ENCODE peak calls at places on chromosomes 3 and 15, in four cellular contexts. K is endothelial cell, N is B cell, Q is AG04449. C is an unnamed sample.

GRCh38 chr3:105527538-105527937 is 160.8 kb downstream of the ALCAM start:
- DNase-seq in K (no peak), N (no peak), Q (no peak), C (no peak)

GRCh38 chr15:39393575-39394335 is 187.1 kb upstream of the THBS1 start:
- DNase-seq in K (no peak), N (no peak), Q (no peak), C (no peak)

GRCh38 chr3:186180151-186180550 is 71.3 kb upstream of the ETV5 start:
- DNase-seq in K (no peak), N (no peak), Q (no peak), C (no peak)

GRCh38 chr15:51403072-51403878 is 61.8 kb downstream of the GLDN start:
- DNase-seq in K (no peak), N (peak; percentile 14), Q (no peak), C (no peak)

GRCh38 chr3:145191543-145191942 is 969.4 kb downstream of the PLOD2 start:
- DNase-seq in K (no peak), N (no peak), Q (no peak), C (no peak)

GRCh38 chr3:116299646-116300081 is 145.6 kb downstream of the LSAMP start:
- DNase-seq in K (no peak), N (no peak), Q (no peak), C (no peak)

GRCh38 chr3:193930247-193930646 is 205.7 kb upstream of the HES1 start:
- DNase-seq in K (no peak), N (no peak), Q (no peak), C (no peak)

GRCh38 chr15:37104413-37105392 is 4.4 kb upstream of the MEIS2 start:
- DNase-seq in K (no peak), N (no peak), Q (no peak), C (no peak)

GRCh38 chr15:60678632-60679031 is 199.7 kb upstream of the ICE2 start:
- DNase-seq in K (no peak), N (no peak), Q (no peak), C (no peak)

GRCh38 chr3:178823556-178824229 is 247.9 kb downstream of the ZMAT3 start:
- DNase-seq in K (no peak), N (no peak), Q (no peak), C (no peak)

GRCh38 chr15:63157066-63157890 is at the start of gene RPS27L:
- DNase-seq in K (peak; percentile 83), N (peak; percentile 86), Q (peak; percentile 73), C (peak; percentile 65)

GRCh38 chr15:70062321-70062956 is 35.3 kb downstream of the TLE3 start:
- DNase-seq in K (no peak), N (no peak), Q (peak; percentile 87), C (peak; percentile 85)

GRCh38 chr15:99702895-99703602 is 30.2 kb downstream of the LYSMD4 start:
- DNase-seq in K (no peak), N (peak; percentile 38), Q (no peak), C (no peak)

GRCh38 chr15:43317566-43318184 is 12.7 kb downstream of the LCMT2 start:
- DNase-seq in K (no peak), N (no peak), Q (no peak), C (no peak)

GRCh38 chr15:41558400-41559238 is at the start of gene TYRO3:
- DNase-seq in K (peak; percentile 53), N (peak; percentile 76), Q (no peak), C (no peak)

GRCh38 chr15:82081904-82082810 is 36.3 kb upstream of the MEX3B start:
- DNase-seq in K (peak; percentile 28), N (no peak), Q (peak; percentile 93), C (peak; percentile 74)

GRCh38 chr3:119627461-119627860 is 29.8 kb downstream of the PLA1A start:
- DNase-seq in K (no peak), N (peak; percentile 53), Q (no peak), C (no peak)
- TF ChIP-seq CTCF in K (no peak), N (no peak), Q (no peak), C (no peak)

GRCh38 chr15:80059786-80060489 is 462 bp downstream of the ZFAND6 start:
- DNase-seq in K (peak; percentile 75), N (no peak), Q (no peak), C (no peak)
- TF ChIP-seq CTCF in K (no peak), N (no peak), Q (no peak), C (no peak)

DNA sequence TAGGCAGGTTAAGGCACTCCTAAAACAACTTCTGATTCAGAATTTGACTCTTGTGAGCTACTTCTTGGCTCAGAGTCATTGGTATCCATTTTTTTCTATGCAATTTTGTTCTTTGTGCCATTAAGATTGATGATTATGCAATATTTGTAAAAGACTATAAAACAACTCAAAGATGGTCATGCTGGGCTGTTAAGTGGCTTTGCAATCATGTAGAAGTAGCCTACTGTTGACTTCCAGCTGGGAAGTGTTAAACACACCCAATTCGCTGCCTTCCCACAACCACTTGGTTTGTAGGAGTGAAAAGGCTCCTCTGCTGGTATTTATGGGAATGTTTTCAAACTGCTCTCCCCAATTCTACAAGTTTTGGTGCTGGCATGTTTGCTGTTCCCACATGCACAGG is 74.7 kb upstream of the COL6A6 start:
- DNase-seq in K (no peak), N (no peak), Q (no peak), C (no peak)
- TF ChIP-seq CTCF in K (no peak), N (no peak), Q (no peak), C (no peak)

DNA sequence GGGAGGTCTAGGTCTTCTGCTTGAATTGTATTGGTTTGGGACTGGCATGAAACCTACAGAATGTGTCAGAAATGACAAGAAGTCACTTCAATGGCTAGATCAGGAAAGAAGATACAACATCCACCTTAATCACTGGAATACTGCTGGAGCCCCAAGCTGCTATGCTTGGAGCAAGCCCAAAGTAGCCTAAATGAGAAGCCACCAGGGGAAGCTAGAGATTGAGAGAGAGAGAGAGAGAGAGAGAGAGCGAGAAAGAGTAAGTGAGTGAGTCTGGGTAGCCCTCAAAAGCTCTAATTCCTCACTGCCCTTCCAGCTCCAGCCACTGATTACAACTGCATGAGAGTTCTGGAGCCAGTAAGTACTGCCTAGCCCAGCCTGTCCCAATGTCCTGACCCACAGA is 529.2 kb upstream of the GOLIM4 start:
- DNase-seq in K (no peak), N (no peak), Q (no peak), C (no peak)
- TF ChIP-seq CTCF in K (no peak), N (no peak), Q (no peak), C (no peak)

C was measured in BJ.